ENCODE peak calls at places on chromosomes 11 and 22, in six cellular contexts. J, K, H, R, F and I are unnamed samples.

GRCh38 chr22:21755855-21756284 is 20.3 kb upstream of the YPEL1 start:
- DNase-seq in J (no peak), K (no peak), H (peak), R (peak), F (no peak), I (peak)

GRCh38 chr11:1303973-1304372 is 5.5 kb downstream of the TOLLIP start:
- DNase-seq in J (no peak), K (no peak), H (no peak), R (peak), F (no peak), I (peak)

GRCh38 chr11:7451520-7451919 is 33.8 kb upstream of the OLFML1 start:
- DNase-seq in J (no peak), K (no peak), H (no peak), R (no peak), F (no peak), I (no peak)

GRCh38 chr11:33773399-33774355 is 643 bp downstream of the FBXO3 start:
- DNase-seq in J (no peak), K (peak), H (peak), R (peak), F (no peak), I (peak)

GRCh38 chr22:28795071-28795693 is 5.2 kb downstream of the XBP1 start:
- DNase-seq in J (no peak), K (no peak), H (no peak), R (no peak), F (no peak), I (no peak)

GRCh38 chr22:24133187-24133965 is 47.9 kb upstream of the SUSD2 start:
- DNase-seq in J (no peak), K (no peak), H (no peak), R (no peak), F (no peak), I (no peak)

GRCh38 chr22:24432059-24432853 is 4.9 kb downstream of the ADORA2A start:
- DNase-seq in J (no peak), K (no peak), H (peak), R (peak), F (no peak), I (peak)

GRCh38 chr22:39970742-39971141 is 10.5 kb downstream of the TMA7B start:
- DNase-seq in J (no peak), K (no peak), H (no peak), R (no peak), F (no peak), I (no peak)

GRCh38 chr22:16917144-16918003 is 90.6 kb downstream of the GAB4 start:
- DNase-seq in J (no peak), K (peak), H (peak), R (peak), F (peak), I (peak)

GRCh38 chr11:45092901-45093760 is 53.3 kb upstream of the PRDM11 start:
- DNase-seq in J (no peak), K (peak), H (no peak), R (peak), F (no peak), I (peak)

GRCh38 chr11:103959279-103959930 is 77.0 kb upstream of the DDI1 start:
- DNase-seq in J (no peak), K (no peak), H (peak), R (peak), F (no peak), I (peak)

GRCh38 chr22:46148885-46149492 is 1.3 kb upstream of the PPARA start:
- DNase-seq in J (no peak), K (no peak), H (no peak), R (no peak), F (no peak), I (no peak)

GRCh38 chr11:67696998-67697397 is 22.6 kb upstream of the ALDH3B2 start:
- DNase-seq in J (no peak), K (no peak), H (no peak), R (no peak), F (no peak), I (no peak)

GRCh38 chr22:17237031-17237668 is 17.9 kb upstream of the ADA2 start:
- DNase-seq in J (no peak), K (peak), H (no peak), R (no peak), F (no peak), I (no peak)

GRCh38 chr11:75059299-75059698 is 37.4 kb downstream of the OR2AT4 start:
- DNase-seq in J (no peak), K (no peak), H (no peak), R (no peak), F (no peak), I (no peak)

GRCh38 chr11:45974806-45975205 is 52.4 kb downstream of the LARGE2 start:
- DNase-seq in J (no peak), K (no peak), H (peak), R (no peak), F (no peak), I (no peak)

GRCh38 chr11:78562398-78562797 is 12.3 kb downstream of the NARS2 start:
- DNase-seq in J (no peak), K (no peak), H (peak), R (peak), F (no peak), I (peak)

GRCh38 chr11:39120890-39121289 is 2338.6 kb downstream of the LRRC4C start:
- DNase-seq in J (no peak), K (no peak), H (no peak), R (no peak), F (no peak), I (no peak)

GRCh38 chr11:69524991-69525411 is 43.5 kb downstream of the LINC01488 start:
- DNase-seq in J (no peak), K (no peak), H (no peak), R (no peak), F (no peak), I (no peak)

GRCh38 chr11:73750238-73750637 is 10.6 kb downstream of the RAB6A start:
- DNase-seq in J (no peak), K (no peak), H (no peak), R (no peak), F (no peak), I (no peak)

GRCh38 chr22:49925525-49926128 is 7.2 kb downstream of the CRELD2 start:
- DNase-seq in J (no peak), K (peak), H (no peak), R (no peak), F (no peak), I (no peak)

GRCh38 chr11:127017482-127017881 is 16.9 kb upstream of the KIRREL3 start:
- DNase-seq in J (no peak), K (no peak), H (peak), R (peak), F (peak), I (peak)

GRCh38 chr11:60970890-60971289 is 590 bp upstream of the CD6 start:
- DNase-seq in J (no peak), K (no peak), H (no peak), R (no peak), F (no peak), I (no peak)

GRCh38 chr22:28969401-28970168 is 86.2 kb downstream of the ZNRF3 start:
- DNase-seq in J (no peak), K (no peak), H (no peak), R (peak), F (no peak), I (peak)

GRCh38 chr22:28958611-28959010 is 75.2 kb downstream of the ZNRF3 start:
- DNase-seq in J (no peak), K (no peak), H (no peak), R (peak), F (no peak), I (no peak)

GRCh38 chr11:87454246-87454645 is 416.5 kb downstream of the TMEM135 start:
- DNase-seq in J (no peak), K (no peak), H (no peak), R (no peak), F (no peak), I (peak)

GRCh38 chr11:72578991-72579815 is 95.0 kb downstream of the PDE2A start:
- DNase-seq in J (no peak), K (no peak), H (no peak), R (no peak), F (no peak), I (no peak)